ENCODE peak calls at places on chromosomes 7 and 10, in six cellular contexts. O is activated effector memory CD4-positive, alpha-beta T cell treated with anti-CD3 and anti-CD28 coated beads, Interleukin-2, amount 50 U/mL, for 16 hours; T is non-pigmented ciliary epithelial cell; R is activated CD8-positive, alpha-beta memory T cell treated with anti-CD3 and anti-CD28 coated beads, Interleukin-2, amount 50 U/mL, for 48 hours; Z is activated CD4-positive, alpha-beta T cell treated with anti-CD3 and anti-CD28 coated beads, Interleukin-2, amount 50 U/mL, for 4 hours; K is NCI-H1417. P is an unnamed sample.

GRCh38 chr10:97319671-97320479 is 804 bp downstream of the FRAT1 start:
- DNase-seq in T (no peak), Z (peak), K (peak), O (peak), R (peak), P (peak)

GRCh38 chr7:21338728-21339164 is 89.1 kb upstream of the SP4 start:
- DNase-seq in T (no peak), K (no peak), R (peak), Z (peak), O (peak), P (peak)

GRCh38 chr7:98836811-98837631 is 32.8 kb downstream of the TMEM130 start:
- DNase-seq in O (peak), T (no peak), K (peak), R (peak), Z (no peak), P (no peak)

GRCh38 chr10:65149878-65150277 is 1628.7 kb downstream of the REEP3 start:
- DNase-seq in T (no peak), O (no peak), Z (no peak), R (no peak), K (no peak), P (no peak)

GRCh38 chr7:40658731-40659130 is 523.9 kb downstream of the SUGCT start:
- DNase-seq in Z (no peak), K (no peak), O (no peak), T (no peak), R (no peak), P (no peak)

GRCh38 chr10:101561068-101561915 is 26.8 kb downstream of the POLL start:
- DNase-seq in K (peak), R (peak), O (peak), T (no peak), Z (no peak), P (no peak)

GRCh38 chr7:98315318-98315993 is 34.0 kb downstream of the BRI3 start:
- DNase-seq in K (no peak), T (no peak), Z (no peak), O (no peak), R (no peak), P (no peak)

GRCh38 chr7:130387628-130388403 is 7.5 kb downstream of the CPA1 start:
- DNase-seq in T (peak), Z (no peak), R (no peak), O (no peak), K (no peak), P (no peak)

GRCh38 chr10:114577133-114577532 is 80.9 kb downstream of the ABLIM1 start:
- DNase-seq in Z (no peak), T (peak), K (no peak), O (no peak), R (no peak), P (no peak)

GRCh38 chr7:19772858-19773337 is 519 bp downstream of the TMEM196 start:
- DNase-seq in R (no peak), O (no peak), T (no peak), K (no peak), Z (no peak), P (no peak)

GRCh38 chr7:95608344-95609173 is 12.2 kb upstream of the PDK4 start:
- DNase-seq in O (no peak), R (no peak), K (peak), T (peak), Z (no peak), P (no peak)

GRCh38 chr10:1377756-1378397 is 321.7 kb downstream of the WDR37 start:
- DNase-seq in O (peak), K (no peak), R (peak), Z (no peak), T (no peak), P (no peak)

GRCh38 chr7:80359476-80359875 is 152.4 kb downstream of the GNAT3 start:
- DNase-seq in K (no peak), R (no peak), Z (no peak), O (no peak), T (no peak), P (no peak)

GRCh38 chr10:44947356-44948152 is 12.0 kb upstream of the RASSF4 start:
- DNase-seq in O (no peak), T (no peak), K (no peak), R (no peak), Z (no peak), P (no peak)

GRCh38 chr7:7761974-7762769 is 43.8 kb upstream of the RPA3 start:
- DNase-seq in K (peak), O (no peak), R (no peak), T (no peak), Z (no peak), P (no peak)

GRCh38 chr10:47166405-47166777 is 133.6 kb upstream of the GDF10 start:
- DNase-seq in Z (no peak), O (no peak), R (no peak), T (no peak), K (no peak), P (no peak)

GRCh38 chr10:110779489-110779888 is 92.2 kb upstream of the PDCD4 start:
- DNase-seq in Z (no peak), R (no peak), O (no peak), T (no peak), K (no peak), P (no peak)

GRCh38 chr10:30036341-30036740 is 23.0 kb downstream of the JCAD start:
- DNase-seq in T (no peak), R (no peak), Z (no peak), K (no peak), O (no peak), P (no peak)

GRCh38 chr10:73998623-73999622 is 1.0 kb downstream of the VCL start:
- DNase-seq in Z (peak), T (no peak), K (peak), O (peak), R (peak), P (no peak)

GRCh38 chr10:123496336-123496735 is 169.8 kb upstream of the GPR26 start:
- DNase-seq in R (no peak), K (peak), T (no peak), Z (no peak), O (no peak), P (no peak)

GRCh38 chr10:132001238-132001977 is 19.7 kb upstream of the BNIP3 start:
- DNase-seq in K (peak), O (no peak), Z (no peak), R (no peak), T (no peak), P (no peak)

GRCh38 chr10:71608863-71609768 is 110.5 kb downstream of the C10orf105 start:
- DNase-seq in R (peak), T (no peak), Z (peak), O (peak), K (peak), P (peak)

GRCh38 chr10:78277734-78278404 is 244.2 kb downstream of the RPS24 start:
- DNase-seq in O (no peak), Z (no peak), K (peak), R (no peak), T (no peak), P (no peak)

GRCh38 chr10:28331821-28332220 is 29.0 kb upstream of the MPP7 start:
- DNase-seq in Z (no peak), O (no peak), R (no peak), T (peak), K (peak), P (no peak)

GRCh38 chr10:119104653-119105024 is 726 bp downstream of the DENND10 start:
- DNase-seq in R (peak), K (peak), T (no peak), O (no peak), Z (no peak), P (no peak)

GRCh38 chr10:72316748-72317435 is 37.8 kb downstream of the DNAJB12 start:
- DNase-seq in K (peak), R (peak), T (no peak), O (peak), Z (peak), P (peak)

GRCh38 chr10:115932099-115932498 is 340.9 kb downstream of the GFRA1 start:
- DNase-seq in K (no peak), R (no peak), O (no peak), T (no peak), Z (no peak), P (no peak)

P was measured in stimulated activated naive CD4-positive, alpha-beta T cell treated with Interleukin-2 at 50 U/mL for 16 hours.